ENCODE peak calls at places on chromosomes 7 and 10, in nine cellular contexts. D is C1 segment of cervical spinal cord, A is B cell, S is NCI-H510A treated with DMSO at 0.1 percent for 48 hours, W is IMR-90, P is gastrocnemius medialis, H is astrocyte of the spinal cord, Y is occipital lobe, F is fibroblast of the aortic adventitia. Q is an unnamed sample.

GRCh38 chr7:108528183-108528712 is 2.3 kb upstream of the PNPLA8 start:
- DNase-seq in D (no peak), A (no peak), S (no peak), W (no peak), P (no peak), H (no peak), Y (no peak), F (no peak), Q (no peak)

GRCh38 chr7:107563072-107563760 is 504 bp downstream of the COG5 start:
- DNase-seq in D (no peak), A (peak), S (peak), W (peak), P (no peak), H (no peak), Y (peak), F (peak), Q (no peak)

GRCh38 chr7:105685099-105685609 is 103.9 kb upstream of the EFCAB10 start:
- DNase-seq in D (no peak), A (no peak), S (no peak), W (peak), P (no peak), H (no peak), Y (no peak), F (no peak), Q (no peak)

GRCh38 chr10:130160775-130161174 is 24.6 kb downstream of the GLRX3 start:
- DNase-seq in D (no peak), A (no peak), S (no peak), W (peak), P (no peak), H (peak), Y (no peak), F (no peak), Q (no peak)

GRCh38 chr10:83218205-83218604 is 921.1 kb upstream of the GHITM start:
- DNase-seq in D (no peak), A (no peak), S (no peak), W (no peak), P (no peak), H (no peak), Y (no peak), F (no peak), Q (no peak)

GRCh38 chr10:69407621-69408301 is 9.0 kb downstream of the TACR2 start:
- DNase-seq in D (no peak), A (peak), S (no peak), W (no peak), P (no peak), H (no peak), Y (no peak), F (no peak), Q (no peak)

GRCh38 chr10:78868861-78869260 is 199.9 kb upstream of the ZMIZ1 start:
- DNase-seq in D (no peak), A (no peak), S (no peak), W (no peak), P (no peak), H (no peak), Y (no peak), F (no peak), Q (peak)

GRCh38 chr10:48231178-48231577 is 43.3 kb downstream of the FRMPD2 start:
- DNase-seq in D (no peak), A (no peak), S (no peak), W (no peak), P (no peak), H (no peak), Y (no peak), F (no peak), Q (no peak)

GRCh38 chr7:129828078-129828762 is 124.5 kb downstream of the UBE2H start:
- DNase-seq in D (no peak), A (no peak), S (no peak), W (no peak), P (no peak), H (no peak), Y (no peak), F (no peak), Q (no peak)

GRCh38 chr7:108083980-108084379 is 46.2 kb downstream of the LAMB4 start:
- DNase-seq in D (no peak), A (no peak), S (no peak), W (peak), P (no peak), H (no peak), Y (peak), F (peak), Q (no peak)

GRCh38 chr10:125080984-125081383 is 79.4 kb downstream of the CTBP2 start:
- DNase-seq in D (no peak), A (no peak), S (no peak), W (no peak), P (peak), H (no peak), Y (no peak), F (no peak), Q (no peak)

GRCh38 chr10:32990811-32991210 is 32.8 kb upstream of the ITGB1 start:
- DNase-seq in D (no peak), A (no peak), S (no peak), W (no peak), P (no peak), H (no peak), Y (no peak), F (no peak), Q (no peak)

GRCh38 chr7:38777609-38778008 is 131.4 kb downstream of the VPS41 start:
- DNase-seq in D (no peak), A (no peak), S (no peak), W (no peak), P (no peak), H (no peak), Y (no peak), F (no peak), Q (no peak)

GRCh38 chr10:116098411-116099019 is 174.5 kb downstream of the GFRA1 start:
- DNase-seq in D (no peak), A (no peak), S (no peak), W (no peak), P (peak), H (no peak), Y (no peak), F (no peak), Q (no peak)

Q was measured in T47D.